ENCODE peak calls at places on chromosomes 11 and 22, in nine cellular contexts. B is IMR-90, X is H1, U is Peyer's patch, W is body of pancreas, M is sigmoid colon, I is heart left ventricle, P is suprapubic skin, G is stomach. E is an unnamed sample.

GRCh38 chr11:128940603-128941002 is 2.1 kb downstream of the TP53AIP1 start:
- DNase-seq in B (no peak), X (no peak), U (no peak), W (no peak), M (no peak), I (no peak), P (no peak), G (no peak), E (no peak)

GRCh38 chr11:120752668-120753067 is 241.1 kb downstream of the GRIK4 start:
- DNase-seq in B (no peak), X (no peak), U (no peak), W (no peak), M (no peak), I (no peak), P (no peak), G (no peak), E (no peak)

GRCh38 chr11:109197656-109198055 is 224.3 kb upstream of the C11orf87 start:
- DNase-seq in B (peak), X (no peak), U (no peak), W (no peak), M (no peak), I (no peak), P (no peak), G (no peak), E (no peak)

GRCh38 chr11:95563173-95563572 is 226.4 kb downstream of the FAM76B start:
- DNase-seq in B (peak), X (no peak), U (no peak), W (no peak), M (no peak), I (no peak), P (no peak), G (no peak), E (no peak)

GRCh38 chr11:48013269-48013901 is 33.0 kb downstream of the PTPRJ start:
- DNase-seq in B (peak), X (no peak), U (peak), W (peak), M (peak), I (peak), P (no peak), G (peak), E (peak)

GRCh38 chr11:45393826-45394225 is 107.7 kb upstream of the SYT13 start:
- DNase-seq in B (no peak), X (no peak), U (no peak), W (no peak), M (peak), I (peak), P (no peak), G (no peak), E (no peak)

GRCh38 chr11:10454506-10454901 is 560 bp upstream of the AMPD3 start:
- DNase-seq in B (no peak), X (no peak), U (no peak), W (no peak), M (no peak), I (no peak), P (no peak), G (no peak), E (no peak)

GRCh38 chr11:64863381-64864060 is 14.9 kb downstream of the EHD1 start:
- DNase-seq in B (no peak), X (peak), U (no peak), W (no peak), M (peak), I (peak), P (no peak), G (no peak), E (no peak)

GRCh38 chr11:12043959-12044772 is 35.7 kb upstream of the DKK3 start:
- DNase-seq in B (peak), X (peak), U (peak), W (peak), M (peak), I (peak), P (peak), G (peak), E (peak)

GRCh38 chr11:129418039-129418438 is 42.4 kb downstream of the BARX2 start:
- DNase-seq in B (no peak), X (no peak), U (peak), W (peak), M (no peak), I (no peak), P (no peak), G (no peak), E (no peak)

GRCh38 chr11:84117394-84117793 is 831.2 kb upstream of the CCDC90B start:
- DNase-seq in B (peak), X (no peak), U (no peak), W (no peak), M (no peak), I (no peak), P (no peak), G (no peak), E (no peak)

GRCh38 chr11:13126430-13126829 is 117.3 kb downstream of the RASSF10 start:
- DNase-seq in B (peak), X (no peak), U (no peak), W (no peak), M (no peak), I (no peak), P (no peak), G (peak), E (no peak)

GRCh38 chr11:64831411-64831891 is 13.0 kb downstream of the CDC42BPG start:
- DNase-seq in B (no peak), X (no peak), U (no peak), W (no peak), M (no peak), I (no peak), P (no peak), G (no peak), E (peak)

GRCh38 chr11:3905080-3905953 is 49.9 kb downstream of the STIM1 start:
- DNase-seq in B (peak), X (no peak), U (no peak), W (peak), M (no peak), I (no peak), P (no peak), G (peak), E (no peak)

GRCh38 chr11:36412781-36413383 is 97.2 kb downstream of the TRAF6 start:
- DNase-seq in B (peak), X (no peak), U (no peak), W (no peak), M (no peak), I (no peak), P (no peak), G (no peak), E (no peak)

GRCh38 chr11:83724704-83725114 is 438.5 kb upstream of the CCDC90B start:
- DNase-seq in B (no peak), X (peak), U (no peak), W (peak), M (no peak), I (no peak), P (no peak), G (peak), E (no peak)

GRCh38 chr22:47625013-47625385 is 862.5 kb downstream of the TBC1D22A start:
- DNase-seq in B (no peak), X (peak), U (no peak), W (no peak), M (peak), I (no peak), P (no peak), G (no peak), E (no peak)

GRCh38 chr22:36510966-36511881 is 4.4 kb upstream of the FOXRED2 start:
- DNase-seq in B (peak), X (peak), U (peak), W (peak), M (no peak), I (no peak), P (no peak), G (no peak), E (no peak)

GRCh38 chr11:44607987-44608386 is 42.5 kb downstream of the CD82 start:
- DNase-seq in B (peak), X (no peak), U (no peak), W (no peak), M (no peak), I (no peak), P (no peak), G (no peak), E (no peak)

GRCh38 chr22:37601540-37602442 is 6.8 kb upstream of the GGA1 start:
- DNase-seq in B (peak), X (peak), U (peak), W (peak), M (no peak), I (no peak), P (no peak), G (peak), E (no peak)
- H3K4me3 ChIP-seq in B (no peak), X (peak), U (no peak), W (no peak), M (no peak), I (no peak), P (no peak), G (no peak), E (no peak)

DNA sequence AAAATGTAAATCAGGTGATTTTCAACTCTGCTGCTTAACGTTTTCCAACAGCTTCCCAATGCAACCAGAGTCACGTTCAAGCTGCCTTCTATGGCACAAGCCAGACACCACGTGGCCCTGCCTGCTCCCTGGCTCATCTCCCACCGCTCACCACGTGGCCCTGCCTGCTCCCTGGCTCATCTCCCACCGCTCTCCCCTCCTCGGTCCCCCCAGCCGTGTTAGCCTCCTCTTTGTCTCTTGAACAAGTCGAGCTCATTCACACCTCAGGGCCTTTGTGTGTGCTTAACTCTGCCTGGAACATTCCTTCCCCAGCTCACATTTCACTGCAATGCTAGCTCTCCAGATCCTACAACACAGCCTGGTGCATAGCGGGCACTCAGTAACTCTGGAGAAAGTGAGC is 307.6 kb downstream of the CTTN start:
- DNase-seq in B (no peak), X (no peak), U (no peak), W (no peak), M (no peak), I (no peak), P (no peak), G (no peak), E (no peak)
- TF ChIP-seq POLR2A in B (no peak), X (no peak), U (no peak), W (no peak), M (no peak), I (no peak), P (no peak), G (no peak), E (no peak)

GRCh38 chr22:43411040-43411919 is 534 bp upstream of the MPPED1 start:
- DNase-seq in B (no peak), X (no peak), U (no peak), W (no peak), M (no peak), I (peak), P (no peak), G (no peak), E (no peak)
- H3K4me3 ChIP-seq in B (no peak), X (peak), U (no peak), W (no peak), M (no peak), I (no peak), P (peak), G (peak), E (no peak)

GRCh38 chr22:30210235-30210831 is 36.2 kb downstream of the LIF start:
- DNase-seq in B (peak), X (no peak), U (no peak), W (peak), M (no peak), I (no peak), P (no peak), G (peak), E (peak)
- TF ChIP-seq POLR2A in B (peak), X (no peak), U (no peak), W (peak), M (no peak), I (no peak), P (no peak), G (no peak), E (no peak)

GRCh38 chr11:624705-625635 is at the start of gene CDHR5:
- DNase-seq in B (no peak), X (no peak), U (peak), W (no peak), M (no peak), I (no peak), P (no peak), G (no peak), E (peak)
- H3K4me3 ChIP-seq in B (no peak), X (no peak), U (no peak), W (no peak), M (no peak), I (no peak), P (no peak), G (no peak), E (no peak)

DNA sequence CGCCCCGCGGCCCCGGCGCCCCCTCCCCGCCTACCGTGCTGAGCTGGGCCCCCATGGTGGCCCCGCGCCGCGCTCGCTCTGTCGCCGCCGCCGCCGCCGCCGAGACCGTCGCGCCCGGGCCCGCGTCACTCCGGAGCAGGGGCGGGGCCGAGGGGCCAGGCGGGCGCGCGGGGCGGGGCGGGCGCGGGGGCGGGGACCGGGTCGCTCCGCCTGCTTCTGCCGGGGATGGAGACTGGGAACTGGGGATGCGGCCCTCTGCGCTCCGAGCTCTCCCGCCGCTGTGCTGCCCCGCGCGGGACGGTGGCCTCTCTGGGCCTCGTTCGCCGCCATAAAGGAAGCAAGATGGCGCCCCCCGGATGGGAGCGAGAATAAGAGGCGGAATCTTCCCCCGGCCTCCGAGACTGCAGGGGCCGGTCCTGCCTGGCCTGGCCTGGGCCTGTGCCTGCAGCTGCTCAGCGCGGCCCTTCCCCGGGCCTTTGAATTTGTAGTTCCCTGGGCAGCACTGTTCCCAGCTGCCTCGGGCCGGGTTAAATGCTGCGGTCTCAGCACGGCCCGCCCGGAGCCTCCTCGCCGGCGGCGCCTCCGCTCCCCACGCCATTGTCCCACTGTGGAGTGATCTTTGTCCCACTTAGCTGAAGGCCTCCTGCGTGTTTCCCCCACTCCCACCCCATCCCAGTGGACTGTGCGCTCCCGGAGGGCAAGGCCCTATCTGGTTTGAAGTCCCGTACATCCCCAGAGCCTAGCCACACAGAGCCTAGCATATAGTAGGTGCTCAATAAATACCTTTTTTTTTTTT is at the start of gene CYB5R3:
- DNase-seq in B (peak), X (peak), U (peak), W (peak), M (peak), I (peak), P (peak), G (peak), E (peak)
- TF ChIP-seq POLR2A in B (no peak), X (peak), U (peak), W (no peak), M (peak), I (no peak), P (no peak), G (no peak), E (peak)

E was measured in upper lobe of left lung.